ENCODE peak calls at places on chromosomes 3 and 15, in seven cellular contexts. One of them, this sample, is unnamed.

GRCh38 chr15:50440932-50441331 is 16.7 kb downstream of the USP8 start:
- DNase-seq in stomach: no peak
- DNase-seq in suprapubic skin: no peak
- DNase-seq in SK-N-SH: no peak
- DNase-seq in sigmoid colon: no peak
- DNase-seq in GM12878: no peak
- DNase-seq in H1: no peak
- DNase-seq in this sample: no peak

GRCh38 chr3:20039765-20040475 is at the start of gene KAT2B:
- DNase-seq in H1: peak; percentile 67
- DNase-seq in SK-N-SH: peak; percentile 92
- DNase-seq in suprapubic skin: peak; percentile 85
- DNase-seq in GM12878: no peak
- DNase-seq in sigmoid colon: peak; percentile 89
- DNase-seq in stomach: peak; percentile 73
- DNase-seq in this sample: no peak

GRCh38 chr15:87118424-87118823 is 1038.8 kb downstream of the AGBL1 start:
- DNase-seq in SK-N-SH: peak; percentile 8
- DNase-seq in stomach: no peak
- DNase-seq in H1: no peak
- DNase-seq in GM12878: no peak
- DNase-seq in suprapubic skin: no peak
- DNase-seq in sigmoid colon: no peak
- DNase-seq in this sample: no peak

GRCh38 chr15:89785064-89785770 is 9.1 kb downstream of the MESP2 start:
- DNase-seq in sigmoid colon: no peak
- DNase-seq in suprapubic skin: no peak
- DNase-seq in H1: no peak
- DNase-seq in SK-N-SH: no peak
- DNase-seq in GM12878: no peak
- DNase-seq in stomach: peak; percentile 50
- DNase-seq in this sample: no peak

GRCh38 chr3:108588616-108589015 is 622 bp downstream of the CIP2A start:
- DNase-seq in GM12878: no peak
- DNase-seq in stomach: no peak
- DNase-seq in SK-N-SH: no peak
- DNase-seq in sigmoid colon: no peak
- DNase-seq in suprapubic skin: no peak
- DNase-seq in H1: no peak
- DNase-seq in this sample: no peak

GRCh38 chr3:175988401-175988800 is 1129.3 kb downstream of the NAALADL2 start:
- DNase-seq in H1: no peak
- DNase-seq in stomach: no peak
- DNase-seq in suprapubic skin: no peak
- DNase-seq in GM12878: no peak
- DNase-seq in sigmoid colon: no peak
- DNase-seq in SK-N-SH: no peak
- DNase-seq in this sample: no peak

GRCh38 chr15:23570466-23570865 is 5.0 kb downstream of the MKRN3 start:
- DNase-seq in SK-N-SH: no peak
- DNase-seq in sigmoid colon: no peak
- DNase-seq in GM12878: no peak
- DNase-seq in suprapubic skin: no peak
- DNase-seq in stomach: no peak
- DNase-seq in H1: no peak
- DNase-seq in this sample: no peak

GRCh38 chr3:135503429-135504083 is 462.0 kb upstream of the PPP2R3A start:
- DNase-seq in GM12878: peak; percentile 13
- DNase-seq in SK-N-SH: peak; percentile 68
- DNase-seq in sigmoid colon: peak; percentile 73
- DNase-seq in stomach: peak; percentile 55
- DNase-seq in suprapubic skin: no peak
- DNase-seq in H1: peak; percentile 95
- DNase-seq in this sample: peak; percentile 14

GRCh38 chr15:39472661-39473657 is 107.9 kb upstream of the THBS1 start:
- DNase-seq in suprapubic skin: peak; percentile 88
- DNase-seq in GM12878: no peak
- DNase-seq in stomach: peak; percentile 58
- DNase-seq in H1: no peak
- DNase-seq in sigmoid colon: peak; percentile 99
- DNase-seq in SK-N-SH: no peak
- DNase-seq in this sample: no peak

GRCh38 chr15:36428102-36428845 is 151.2 kb upstream of the CDIN1 start:
- DNase-seq in sigmoid colon: no peak
- DNase-seq in suprapubic skin: no peak
- DNase-seq in H1: no peak
- DNase-seq in GM12878: no peak
- DNase-seq in SK-N-SH: no peak
- DNase-seq in stomach: no peak
- DNase-seq in this sample: no peak

GRCh38 chr3:126569390-126569975 is 10.8 kb upstream of the C3orf22 start:
- DNase-seq in suprapubic skin: no peak
- DNase-seq in stomach: no peak
- DNase-seq in sigmoid colon: no peak
- DNase-seq in SK-N-SH: no peak
- DNase-seq in GM12878: no peak
- DNase-seq in H1: no peak
- DNase-seq in this sample: no peak

GRCh38 chr3:11000528-11000927 is 8.0 kb downstream of the SLC6A1 start:
- DNase-seq in SK-N-SH: no peak
- DNase-seq in stomach: no peak
- DNase-seq in GM12878: no peak
- DNase-seq in suprapubic skin: no peak
- DNase-seq in H1: no peak
- DNase-seq in sigmoid colon: no peak
- DNase-seq in this sample: no peak
- H3K36me3 ChIP-seq in SK-N-SH: no peaks in the 10 kb centered on the region
- H3K36me3 ChIP-seq in stomach: no peaks in the 10 kb centered on the region
- H3K36me3 ChIP-seq in GM12878: no peaks in the 10 kb centered on the region
- H3K36me3 ChIP-seq in suprapubic skin: no peaks in the 10 kb centered on the region
- H3K36me3 ChIP-seq in H1: no peaks in the 10 kb centered on the region
- H3K36me3 ChIP-seq in sigmoid colon: no peaks in the 10 kb centered on the region
- H3K36me3 ChIP-seq in this sample: no peaks in the 10 kb centered on the region

GRCh38 chr15:60479361-60479684 is 381 bp upstream of the ICE2 start:
- DNase-seq in stomach: no peak
- DNase-seq in H1: no peak
- DNase-seq in suprapubic skin: no peak
- DNase-seq in GM12878: no peak
- DNase-seq in sigmoid colon: no peak
- DNase-seq in SK-N-SH: no peak
- DNase-seq in this sample: no peak

GRCh38 chr15:60476713-60477112 is 2.2 kb downstream of the ICE2 start:
- DNase-seq in suprapubic skin: no peak
- DNase-seq in stomach: no peak
- DNase-seq in GM12878: no peak
- DNase-seq in sigmoid colon: no peak
- DNase-seq in SK-N-SH: no peak
- DNase-seq in H1: no peak
- DNase-seq in this sample: no peak

GRCh38 chr15:60478633-60479360 is at the start of gene ICE2:
- DNase-seq in stomach: peak; percentile 98
- DNase-seq in sigmoid colon: peak; percentile 98
- DNase-seq in suprapubic skin: peak; percentile 98
- DNase-seq in H1: peak; percentile 97
- DNase-seq in SK-N-SH: peak; percentile 90
- DNase-seq in GM12878: peak; percentile 81
- DNase-seq in this sample: peak; percentile 34

GRCh38 chr15:60477991-60478632 is 830 bp downstream of the ICE2 start:
- DNase-seq in SK-N-SH: peak; percentile 17
- DNase-seq in suprapubic skin: no peak
- DNase-seq in GM12878: peak; percentile 15
- DNase-seq in H1: no peak
- DNase-seq in stomach: no peak
- DNase-seq in sigmoid colon: no peak
- DNase-seq in this sample: no peak

GRCh38 chr15:60477164-60477563 is 1.8 kb downstream of the ICE2 start:
- DNase-seq in GM12878: no peak
- DNase-seq in SK-N-SH: no peak
- DNase-seq in suprapubic skin: no peak
- DNase-seq in H1: no peak
- DNase-seq in sigmoid colon: no peak
- DNase-seq in stomach: no peak
- DNase-seq in this sample: no peak
- H3K4me3 ChIP-seq in GM12878: peak overlapping the region; percentile 88
- H3K4me3 ChIP-seq in SK-N-SH: no peak overlapping the region
- H3K4me3 ChIP-seq in suprapubic skin: no peak overlapping the region
- H3K4me3 ChIP-seq in H1: peak overlapping the region; percentile 83
- H3K4me3 ChIP-seq in sigmoid colon: no peak overlapping the region
- H3K4me3 ChIP-seq in stomach: no peak overlapping the region
- H3K4me3 ChIP-seq in this sample: peak overlapping the region; percentile 86

GRCh38 chr3:186032321-186032720 is 76.6 kb downstream of the ETV5 start:
- DNase-seq in GM12878: no peak
- DNase-seq in SK-N-SH: no peak
- DNase-seq in stomach: no peak
- DNase-seq in H1: no peak
- DNase-seq in suprapubic skin: no peak
- DNase-seq in sigmoid colon: no peak
- DNase-seq in this sample: no peak
- TF ChIP-seq POLR2AphosphoS5 in GM12878: no peak
- TF ChIP-seq POLR2AphosphoS5 in SK-N-SH: no peak
- TF ChIP-seq POLR2AphosphoS5 in stomach: no peak
- TF ChIP-seq POLR2AphosphoS5 in H1: no peak
- TF ChIP-seq POLR2AphosphoS5 in suprapubic skin: no peak
- TF ChIP-seq POLR2AphosphoS5 in sigmoid colon: no peak
- TF ChIP-seq POLR2AphosphoS5 in this sample: no peak

GRCh38 chr15:98938804-98939203 is 68.8 kb downstream of the PGPEP1L start:
- DNase-seq in GM12878: no peak
- DNase-seq in H1: no peak
- DNase-seq in sigmoid colon: no peak
- DNase-seq in suprapubic skin: no peak
- DNase-seq in SK-N-SH: no peak
- DNase-seq in stomach: no peak
- DNase-seq in this sample: no peak
- H3K36me3 ChIP-seq in GM12878: no peaks in the 10 kb centered on the region
- H3K36me3 ChIP-seq in H1: peaks cover 13% of the 10 kb centered on the region
- H3K36me3 ChIP-seq in sigmoid colon: peaks cover 68% of the 10 kb centered on the region
- H3K36me3 ChIP-seq in suprapubic skin: peaks cover 75% of the 10 kb centered on the region
- H3K36me3 ChIP-seq in SK-N-SH: peaks cover 20% of the 10 kb centered on the region
- H3K36me3 ChIP-seq in stomach: peaks cover 87% of the 10 kb centered on the region
- H3K36me3 ChIP-seq in this sample: peaks cover 15% of the 10 kb centered on the region

GRCh38 chr3:112569265-112569664 is 7.4 kb downstream of the SLC35A5 start:
- DNase-seq in SK-N-SH: no peak
- DNase-seq in H1: no peak
- DNase-seq in GM12878: no peak
- DNase-seq in suprapubic skin: no peak
- DNase-seq in stomach: no peak
- DNase-seq in sigmoid colon: no peak
- DNase-seq in this sample: no peak
- H3K4me3 ChIP-seq in SK-N-SH: no peak overlapping the region
- H3K4me3 ChIP-seq in H1: no peak overlapping the region
- H3K4me3 ChIP-seq in GM12878: no peak overlapping the region
- H3K4me3 ChIP-seq in suprapubic skin: no peak overlapping the region
- H3K4me3 ChIP-seq in stomach: no peak overlapping the region
- H3K4me3 ChIP-seq in sigmoid colon: no peak overlapping the region
- H3K4me3 ChIP-seq in this sample: no peak overlapping the region

GRCh38 chr3:8841472-8841871 is 72.1 kb upstream of the OXTR start:
- DNase-seq in H1: no peak
- DNase-seq in SK-N-SH: no peak
- DNase-seq in stomach: no peak
- DNase-seq in GM12878: no peak
- DNase-seq in sigmoid colon: no peak
- DNase-seq in suprapubic skin: no peak
- DNase-seq in this sample: no peak

GRCh38 chr3:8838765-8839423 is 69.5 kb upstream of the OXTR start:
- DNase-seq in sigmoid colon: no peak
- DNase-seq in H1: no peak
- DNase-seq in suprapubic skin: no peak
- DNase-seq in stomach: no peak
- DNase-seq in GM12878: no peak
- DNase-seq in SK-N-SH: no peak
- DNase-seq in this sample: no peak

GRCh38 chr3:8840556-8840955 is 71.1 kb upstream of the OXTR start:
- DNase-seq in suprapubic skin: no peak
- DNase-seq in SK-N-SH: no peak
- DNase-seq in sigmoid colon: no peak
- DNase-seq in H1: no peak
- DNase-seq in GM12878: no peak
- DNase-seq in stomach: no peak
- DNase-seq in this sample: no peak

GRCh38 chr3:8838239-8838638 is 68.8 kb upstream of the OXTR start:
- DNase-seq in sigmoid colon: no peak
- DNase-seq in H1: no peak
- DNase-seq in suprapubic skin: no peak
- DNase-seq in stomach: no peak
- DNase-seq in SK-N-SH: no peak
- DNase-seq in GM12878: no peak
- DNase-seq in this sample: no peak

GRCh38 chr3:8839607-8840325 is 70.4 kb upstream of the OXTR start:
- DNase-seq in SK-N-SH: no peak
- DNase-seq in sigmoid colon: no peak
- DNase-seq in GM12878: no peak
- DNase-seq in suprapubic skin: no peak
- DNase-seq in H1: no peak
- DNase-seq in stomach: no peak
- DNase-seq in this sample: no peak
- TF ChIP-seq POLR2AphosphoS5 in SK-N-SH: no peak
- TF ChIP-seq POLR2AphosphoS5 in sigmoid colon: no peak
- TF ChIP-seq POLR2AphosphoS5 in GM12878: no peak
- TF ChIP-seq POLR2AphosphoS5 in suprapubic skin: no peak
- TF ChIP-seq POLR2AphosphoS5 in H1: no peak
- TF ChIP-seq POLR2AphosphoS5 in stomach: no peak
- TF ChIP-seq POLR2AphosphoS5 in this sample: no peak

DNA sequence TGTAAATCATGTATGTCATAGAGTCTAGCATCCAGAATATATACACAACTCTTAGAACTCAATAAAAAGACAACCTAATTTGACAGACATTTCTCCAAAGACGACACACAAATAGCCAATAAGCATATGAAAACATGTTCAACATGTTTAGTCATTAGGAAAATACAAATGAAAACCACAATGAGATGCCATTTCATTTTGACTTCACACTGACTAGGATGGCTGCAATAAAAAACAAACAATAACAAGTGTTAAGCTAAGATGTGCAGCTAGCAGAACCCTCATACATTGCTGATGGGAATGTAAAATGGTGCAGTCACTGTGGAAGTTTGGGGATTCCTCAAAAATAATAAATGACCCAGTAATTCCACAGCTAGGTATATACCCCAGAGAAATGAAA is 16.4 kb downstream of the SPG11 start:
- DNase-seq in SK-N-SH: no peak
- DNase-seq in GM12878: no peak
- DNase-seq in suprapubic skin: no peak
- DNase-seq in H1: no peak
- DNase-seq in sigmoid colon: no peak
- DNase-seq in stomach: no peak
- DNase-seq in this sample: no peak
- H3K36me3 ChIP-seq in SK-N-SH: peaks cover 55% of the 10 kb centered on the region
- H3K36me3 ChIP-seq in GM12878: peaks cover 2% of the 10 kb centered on the region
- H3K36me3 ChIP-seq in suprapubic skin: peaks cover 53% of the 10 kb centered on the region
- H3K36me3 ChIP-seq in H1: peaks cover 2% of the 10 kb centered on the region
- H3K36me3 ChIP-seq in sigmoid colon: peaks cover 70% of the 10 kb centered on the region
- H3K36me3 ChIP-seq in stomach: peaks cover 72% of the 10 kb centered on the region
- H3K36me3 ChIP-seq in this sample: peaks cover 44% of the 10 kb centered on the region

This sample was measured in SK-N-MC.